ENCODE peak calls at places on chromosome 6, in four cellular contexts. D is retinal pigment epithelial cell, I is IMR-90, W is thyroid gland. S is an unnamed sample.

GRCh38 chr6:170152111-170152926 is 138.6 kb downstream of the DLL1 start:
- DNase-seq in D (no peak), I (no peak), W (peak), S (no peak)

GRCh38 chr6:15260099-15260821 is 14.4 kb downstream of the JARID2 start:
- DNase-seq in D (no peak), I (peak), W (no peak), S (peak)

GRCh38 chr6:143401636-143402370 is 48.7 kb downstream of the ADAT2 start:
- DNase-seq in D (no peak), I (no peak), W (no peak), S (no peak)

GRCh38 chr6:24836116-24836515 is 37.4 kb upstream of the ARMH2 start:
- DNase-seq in D (no peak), I (no peak), W (no peak), S (no peak)

GRCh38 chr6:78484181-78485064 is 382.9 kb upstream of the IRAK1BP1 start:
- DNase-seq in D (no peak), I (no peak), W (no peak), S (no peak)

GRCh38 chr6:30687659-30688431 is 1.4 kb upstream of the PPP1R18 start:
- DNase-seq in D (no peak), I (peak), W (no peak), S (peak)

GRCh38 chr6:158706369-158706982 is 56.6 kb downstream of the SYTL3 start:
- DNase-seq in D (peak), I (peak), W (peak), S (peak)

GRCh38 chr6:37485259-37485658 is 14.4 kb downstream of the CCDC167 start:
- DNase-seq in D (no peak), I (no peak), W (no peak), S (no peak)

GRCh38 chr6:125310994-125311649 is 9.4 kb upstream of the HDDC2 start:
- DNase-seq in D (peak), I (peak), W (peak), S (peak)

GRCh38 chr6:14858808-14859207 is 387.1 kb upstream of the JARID2 start:
- DNase-seq in D (no peak), I (no peak), W (no peak), S (no peak)

GRCh38 chr6:158663465-158664167 is 13.8 kb downstream of the SYTL3 start:
- DNase-seq in D (no peak), I (no peak), W (peak), S (no peak)

GRCh38 chr6:167571550-167571949 is 246.7 kb downstream of the TTLL2 start:
- DNase-seq in D (no peak), I (no peak), W (no peak), S (no peak)
- H3K4me3 ChIP-seq in D (no peak), I (no peak), W (no peak), S (no peak)

GRCh38 chr6:116876635-116877611 is at the start of gene RFX6:
- DNase-seq in D (no peak), I (no peak), W (peak), S (no peak)

GRCh38 chr6:116877743-116878142 is 701 bp downstream of the RFX6 start:
- DNase-seq in D (no peak), I (no peak), W (no peak), S (no peak)

GRCh38 chr6:116872771-116873170 is 4.3 kb upstream of the RFX6 start:
- DNase-seq in D (no peak), I (no peak), W (no peak), S (no peak)

GRCh38 chr6:116881236-116881635 is 4.2 kb downstream of the RFX6 start:
- DNase-seq in D (no peak), I (no peak), W (no peak), S (peak)

DNA sequence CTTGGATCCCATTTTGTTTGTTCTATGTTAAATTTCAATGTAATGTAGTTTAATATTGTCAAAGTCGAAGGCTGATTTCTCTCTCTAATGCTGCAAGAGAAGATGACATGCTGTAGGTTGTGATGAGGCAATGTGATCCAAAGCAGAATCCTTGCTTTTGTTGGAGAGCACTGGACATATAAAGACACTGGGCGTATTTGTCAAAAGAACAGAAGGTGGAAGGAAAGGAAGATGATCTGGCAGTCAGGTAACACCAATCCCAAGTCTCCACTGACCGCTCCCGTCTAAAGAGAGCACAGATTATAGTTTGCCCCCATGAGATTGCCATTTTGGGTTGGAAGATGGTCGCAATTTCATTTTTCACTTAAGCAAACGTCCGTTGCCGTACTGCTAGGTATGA is 935 bp upstream of the RFX6 start:
- DNase-seq in D (no peak), I (no peak), W (no peak), S (no peak)
- H3K4me3 ChIP-seq in D (no peak), I (no peak), W (no peak), S (no peak)

DNA sequence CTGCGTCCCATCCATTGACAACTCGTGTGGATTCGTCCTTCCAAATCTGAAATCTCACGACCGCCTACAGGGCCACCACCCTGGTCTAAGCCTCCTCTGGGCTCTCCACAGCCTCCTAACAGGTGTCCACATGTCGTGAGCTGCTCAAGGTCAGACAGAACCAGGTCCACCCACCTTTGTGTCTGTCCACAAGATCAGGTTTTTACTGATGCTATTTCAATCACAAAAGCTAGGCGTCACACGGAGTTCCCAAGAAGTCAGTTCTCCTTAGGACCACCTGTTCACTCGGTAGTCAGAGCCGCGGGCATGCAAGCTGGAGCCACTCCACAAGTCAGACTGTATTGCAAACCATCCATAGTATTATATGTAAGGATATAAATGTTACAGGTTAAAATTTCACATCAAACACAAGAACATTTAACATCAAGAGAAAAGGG is 540 bp upstream of the DNPH1 start:
- DNase-seq in D (no peak), I (no peak), W (no peak), S (no peak)
- H3K4me3 ChIP-seq in D (no peak), I (no peak), W (no peak), S (peak)

DNA sequence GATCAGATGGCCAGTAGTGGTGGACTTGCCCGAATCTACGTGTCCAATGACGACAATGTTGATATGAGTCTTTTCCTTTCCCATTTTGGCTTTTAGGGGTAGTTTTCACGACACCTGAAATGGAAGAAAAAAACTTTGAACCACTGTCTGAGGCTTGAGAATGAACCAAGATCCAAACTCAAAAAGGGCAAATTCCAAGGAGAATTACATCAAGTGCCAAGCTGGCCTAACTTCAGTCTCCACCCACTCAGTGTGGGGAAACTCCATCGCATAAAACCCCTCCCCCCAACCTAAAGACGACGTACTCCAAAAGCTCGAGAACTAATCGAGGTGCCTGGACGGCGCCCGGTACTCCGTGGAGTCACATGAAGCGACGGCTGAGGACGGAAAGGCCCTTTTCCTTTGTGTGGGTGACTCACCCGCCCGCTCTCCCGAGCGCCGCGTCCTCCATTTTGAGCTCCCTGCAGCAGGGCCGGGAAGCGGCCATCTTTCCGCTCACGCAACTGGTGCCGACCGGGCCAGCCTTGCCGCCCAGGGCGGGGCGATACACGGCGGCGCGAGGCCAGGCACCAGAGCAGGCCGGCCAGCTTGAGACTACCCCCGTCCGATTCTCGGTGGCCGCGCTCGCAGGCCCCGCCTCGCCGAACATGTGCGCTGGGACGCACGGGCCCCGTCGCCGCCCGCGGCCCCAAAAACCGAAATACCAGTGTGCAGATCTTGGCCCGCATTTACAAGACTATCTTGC is 717 bp downstream of the EEF1A1 start:
- DNase-seq in D (no peak), I (peak), W (peak), S (peak)
- H3K4me3 ChIP-seq in D (peak), I (peak), W (peak), S (peak)

GRCh38 chr6:146857180-146857959 is 258.6 kb downstream of the ADGB start:
- DNase-seq in D (no peak), I (peak), W (peak), S (peak)
- H3K4me3 ChIP-seq in D (peak), I (peak), W (no peak), S (peak)

DNA sequence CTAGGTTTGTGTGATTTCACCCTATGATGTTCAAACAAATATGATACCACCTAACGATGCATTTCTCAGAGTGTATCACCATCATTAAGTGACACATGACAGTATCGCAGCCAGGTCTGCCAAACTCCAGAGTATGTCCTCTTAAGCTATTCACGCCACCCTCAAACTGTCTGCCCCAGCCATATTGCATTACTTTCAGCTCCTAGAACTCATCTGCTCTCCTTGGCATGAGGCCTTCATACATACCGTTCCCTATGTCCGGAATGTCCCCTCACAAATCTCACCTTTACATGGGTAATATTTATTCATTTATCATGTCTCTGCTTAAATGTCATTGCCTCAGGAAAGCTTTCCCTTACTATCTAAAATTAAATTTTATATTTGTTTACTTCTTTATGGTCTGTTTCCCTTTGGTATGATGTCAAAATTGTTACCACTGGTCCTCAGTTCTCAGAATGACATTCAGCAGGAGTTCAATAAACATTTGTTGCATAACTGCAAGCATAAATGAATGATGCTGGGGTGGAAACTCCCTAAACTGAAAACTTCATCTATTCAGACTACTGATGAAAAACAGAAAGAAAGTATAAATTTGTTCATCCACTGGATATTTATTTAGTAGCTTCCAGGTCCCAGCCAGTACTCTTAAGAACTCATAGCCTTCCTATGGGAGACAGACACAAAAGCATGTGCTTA is 3.2 kb downstream of the SESN1 start:
- DNase-seq in D (no peak), I (no peak), W (no peak), S (peak)
- H3K4me3 ChIP-seq in D (no peak), I (no peak), W (no peak), S (peak)

GRCh38 chr6:134173007-134173690 is 120.7 kb upstream of the SLC2A12 start:
- DNase-seq in D (no peak), I (peak), W (no peak), S (peak)
- H3K4me3 ChIP-seq in D (peak), I (peak), W (no peak), S (peak)

GRCh38 chr6:166172546-166172945 is 4.9 kb upstream of the TBXT start:
- DNase-seq in D (no peak), I (no peak), W (no peak), S (no peak)

GRCh38 chr6:166167801-166168615 is at the start of gene TBXT:
- DNase-seq in D (no peak), I (no peak), W (peak), S (no peak)

GRCh38 chr6:166168616-166169548 is 1.2 kb upstream of the TBXT start:
- DNase-seq in D (no peak), I (no peak), W (peak), S (no peak)

GRCh38 chr6:166167258-166167731 is 356 bp downstream of the TBXT start:
- DNase-seq in D (no peak), I (no peak), W (no peak), S (no peak)

GRCh38 chr6:166169549-166170421 is 2.1 kb upstream of the TBXT start:
- DNase-seq in D (no peak), I (no peak), W (no peak), S (no peak)
- H3K4me3 ChIP-seq in D (no peak), I (no peak), W (no peak), S (no peak)

GRCh38 chr6:27159725-27160124 is 87.8 kb upstream of the PRSS16 start:
- DNase-seq in D (no peak), I (no peak), W (no peak), S (no peak)

GRCh38 chr6:27163858-27164257 is 83.6 kb upstream of the PRSS16 start:
- DNase-seq in D (no peak), I (no peak), W (no peak), S (no peak)

GRCh38 chr6:27161115-27161514 is 86.4 kb upstream of the PRSS16 start:
- DNase-seq in D (no peak), I (no peak), W (no peak), S (no peak)

GRCh38 chr6:27161603-27161945 is 85.9 kb upstream of the PRSS16 start:
- DNase-seq in D (no peak), I (no peak), W (no peak), S (no peak)

GRCh38 chr6:27161946-27162603 is 85.4 kb upstream of the PRSS16 start:
- DNase-seq in D (no peak), I (peak), W (no peak), S (peak)
- H3K4me3 ChIP-seq in D (no peak), I (no peak), W (no peak), S (no peak)

DNA sequence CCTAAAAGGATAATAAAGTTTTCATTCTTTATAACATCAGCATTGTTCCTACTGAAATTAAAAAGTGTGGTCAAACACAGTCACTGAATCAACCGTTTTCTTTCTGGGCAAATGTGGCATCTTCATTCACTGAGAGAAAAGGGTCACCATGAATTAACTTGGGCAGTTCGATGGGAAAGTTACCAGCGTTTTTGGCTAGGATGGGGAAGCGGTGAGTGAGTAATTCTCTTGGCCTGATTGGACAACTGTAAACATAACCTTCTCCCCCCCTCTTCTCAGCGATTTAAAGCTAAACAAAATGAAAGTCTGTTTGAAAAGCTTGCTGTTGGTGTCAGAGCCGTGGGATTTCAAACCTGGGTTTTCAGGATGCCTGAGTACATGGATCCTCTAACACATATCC is 181.9 kb downstream of the SASH1 start:
- DNase-seq in D (no peak), I (peak), W (no peak), S (peak)
- H3K4me3 ChIP-seq in D (no peak), I (peak), W (no peak), S (peak)

S was measured in adipocyte.